ENCODE peak calls at places on chromosomes 6 and 20, in ten cellular contexts. G is neuronal stem cell; K is adipocyte; P is nephron progenitor cell; N is tibial artery; B is memory B cell; R is stimulated activated CD8-positive, alpha-beta memory T cell treated with anti-CD3 and anti-CD28 coated beads, Interleukin-7, amount 100 ng/mL, for 1 hour; L is glutamatergic neuron; S is T-helper 17 cell; W is dermis microvascular lymphatic vessel endothelial cell. D is an unnamed sample.

GRCh38 chr6:110041830-110042229 is 63.7 kb downstream of the GPR6 start:
- DNase-seq in K (no peak), S (no peak), L (no peak), W (no peak), G (no peak), B (no peak), N (no peak), R (no peak), P (no peak), D (no peak)

GRCh38 chr6:39476670-39477069 is 154.2 kb upstream of the KCNK16 start:
- DNase-seq in K (no peak), L (no peak), N (no peak), S (no peak), R (no peak), W (no peak), B (no peak), P (no peak), G (no peak), D (no peak)

GRCh38 chr6:135525550-135525949 is 28.0 kb upstream of the AHI1 start:
- DNase-seq in B (no peak), N (no peak), P (no peak), K (no peak), S (no peak), L (no peak), R (no peak), W (no peak), G (no peak), D (peak; percentile 23)

GRCh38 chr20:44973053-44973452 is 6.7 kb downstream of the STK4 start:
- DNase-seq in W (no peak), N (no peak), R (no peak), B (no peak), G (no peak), L (no peak), S (no peak), K (peak; percentile 17), P (no peak), D (no peak)

GRCh38 chr6:35052694-35053565 is 88.2 kb downstream of the TCP11 start:
- DNase-seq in L (peak; percentile 79), B (no peak), S (no peak), W (peak; percentile 16), R (no peak), G (peak; percentile 57), K (peak; percentile 75), N (peak; percentile 82), P (no peak), D (no peak)

GRCh38 chr6:503610-504362 is 112.2 kb downstream of the IRF4 start:
- DNase-seq in B (no peak), S (no peak), K (no peak), N (no peak), G (no peak), P (no peak), R (no peak), W (no peak), L (no peak), D (no peak)

GRCh38 chr20:17873410-17874270 is 95.0 kb downstream of the SNX5 start:
- DNase-seq in G (no peak), N (peak; percentile 91), W (peak; percentile 62), P (no peak), L (no peak), B (no peak), K (peak; percentile 98), R (no peak), S (no peak), D (no peak)

GRCh38 chr6:73732845-73733675 is 37.1 kb downstream of the CD109 start:
- DNase-seq in L (peak; percentile 74), G (peak; percentile 75), K (peak; percentile 92), B (peak; percentile 58), W (peak; percentile 80), P (peak; percentile 76), N (peak; percentile 77), R (peak; percentile 24), S (peak; percentile 41), D (peak; percentile 73)

GRCh38 chr6:120938164-120938875 is 396.0 kb downstream of the TBC1D32 start:
- DNase-seq in P (no peak), S (no peak), L (no peak), W (no peak), R (no peak), N (no peak), K (no peak), B (no peak), G (no peak), D (no peak)

GRCh38 chr6:166877906-166878305 is 78.4 kb downstream of the RNASET2 start:
- DNase-seq in B (no peak), R (no peak), K (no peak), S (no peak), W (no peak), N (no peak), G (no peak), L (no peak), P (no peak), D (no peak)

GRCh38 chr6:46555129-46555528 is 63.9 kb upstream of the RCAN2 start:
- DNase-seq in G (no peak), L (peak; percentile 39), W (no peak), N (no peak), P (no peak), B (no peak), K (no peak), R (no peak), S (no peak), D (no peak)

D was measured in K562.